ENCODE peak calls at places on chromosome 21, in five cellular contexts. M is mammary epithelial cell, O is endodermal cell, U is stomach, L is tibial nerve. I is an unnamed sample.

GRCh38 chr21:17931080-17931479 is 111.9 kb upstream of the C21orf91 start:
- DNase-seq in M (no peak), O (peak; percentile 66), U (no peak), L (no peak), I (no peak)

GRCh38 chr21:21101911-21102310 is 103.7 kb downstream of the NCAM2 start:
- DNase-seq in M (no peak), O (peak; percentile 67), U (no peak), L (no peak), I (no peak)

GRCh38 chr21:45982256-45982757 is 737 bp downstream of the COL6A1 start:
- DNase-seq in M (no peak), O (no peak), U (no peak), L (no peak), I (no peak)

GRCh38 chr21:46431448-46431847 is 27.2 kb upstream of the DIP2A start:
- DNase-seq in M (no peak), O (peak; percentile 32), U (no peak), L (no peak), I (no peak)

GRCh38 chr21:41141031-41141457 is 26.9 kb upstream of the BACE2 start:
- DNase-seq in M (peak; percentile 69), O (no peak), U (no peak), L (no peak), I (no peak)

GRCh38 chr21:42319851-42320602 is 4.8 kb upstream of the TFF3 start:
- DNase-seq in M (no peak), O (peak; percentile 55), U (no peak), L (no peak), I (no peak)

GRCh38 chr21:43812957-43813730 is 23.8 kb downstream of the RRP1 start:
- DNase-seq in M (no peak), O (no peak), U (no peak), L (no peak), I (no peak)

GRCh38 chr21:45981154-45981606 is 390 bp upstream of the COL6A1 start:
- DNase-seq in M (peak; percentile 70), O (peak; percentile 96), U (peak; percentile 64), L (peak; percentile 69), I (peak; percentile 36)

GRCh38 chr21:46297311-46298082 is 11.4 kb downstream of the YBEY start:
- DNase-seq in M (no peak), O (peak; percentile 66), U (no peak), L (no peak), I (no peak)

GRCh38 chr21:27152996-27153395 is 186.1 kb upstream of the ADAMTS5 start:
- DNase-seq in M (peak; percentile 79), O (no peak), U (no peak), L (no peak), I (no peak)

GRCh38 chr21:46226920-46227599 is 1.5 kb downstream of the LSS start:
- DNase-seq in M (peak; percentile 86), O (peak; percentile 67), U (no peak), L (no peak), I (no peak)

GRCh38 chr21:35265170-35265877 is 216.2 kb upstream of the RUNX1 start:
- DNase-seq in M (peak; percentile 94), O (no peak), U (no peak), L (no peak), I (no peak)

GRCh38 chr21:39518055-39518844 is 66.5 kb downstream of the SH3BGR start:
- DNase-seq in M (peak; percentile 32), O (peak; percentile 90), U (peak; percentile 44), L (peak; percentile 23), I (peak; percentile 7)

GRCh38 chr21:43727571-43728466 is 8.9 kb downstream of the PDXK start:
- DNase-seq in M (no peak), O (peak; percentile 75), U (peak; percentile 70), L (no peak), I (no peak)

GRCh38 chr21:38992737-38993136 is 187.0 kb downstream of the ETS2 start:
- DNase-seq in M (no peak), O (no peak), U (no peak), L (no peak), I (no peak)

GRCh38 chr21:41821756-41822431 is 55.0 kb upstream of the RIPK4 start:
- DNase-seq in M (no peak), O (no peak), U (no peak), L (no peak), I (no peak)

GRCh38 chr21:42941696-42942085 is 16.3 kb upstream of the ERVH48-1 start:
- DNase-seq in M (peak; percentile 31), O (peak; percentile 35), U (no peak), L (no peak), I (no peak)

GRCh38 chr21:41562101-41563000 is 54.4 kb upstream of the TMPRSS2 start:
- DNase-seq in M (no peak), O (no peak), U (peak; percentile 81), L (no peak), I (no peak)

DNA sequence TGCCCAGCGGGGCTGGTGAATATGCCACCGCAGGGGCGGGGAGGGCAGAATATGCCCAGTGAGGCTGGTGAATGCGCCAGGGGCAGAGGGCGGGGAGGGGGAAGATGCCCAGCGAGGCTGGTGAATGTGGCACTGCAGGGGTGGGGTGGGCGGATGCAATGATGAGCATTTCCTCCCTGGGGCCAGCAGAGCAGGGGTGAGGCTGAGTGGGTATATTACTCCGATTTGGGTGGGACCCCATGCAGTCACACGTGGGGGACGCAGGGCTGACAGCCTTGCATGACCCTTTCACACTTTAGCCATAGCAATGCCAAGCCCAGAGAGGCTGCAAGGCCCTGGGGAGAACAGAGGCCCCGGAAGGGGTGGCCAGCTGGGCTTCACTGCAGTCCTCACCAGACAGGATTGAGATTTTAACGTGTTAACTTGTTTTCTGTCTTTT is 9.3 kb upstream of the SLX9 start:
- DNase-seq in M (no peak), O (peak; percentile 58), U (no peak), L (no peak), I (peak; percentile 60)
- H3K4me1 ChIP-seq in M (peaks cover 39% of the 10 kb centered on the region), O (peaks cover 5% of the 10 kb centered on the region), U (peaks cover 45% of the 10 kb centered on the region), L (peaks cover 48% of the 10 kb centered on the region), I (peaks cover 52% of the 10 kb centered on the region)

GRCh38 chr21:36710729-36711048 is 11.8 kb downstream of the SIM2 start:
- DNase-seq in M (no peak), O (peak; percentile 65), U (peak; percentile 24), L (no peak), I (no peak)
- H3K4me3 ChIP-seq in M (no peak overlapping the region), O (peak overlapping the region; percentile 69), U (peak overlapping the region; percentile 69), L (no peak overlapping the region), I (no peak overlapping the region)

DNA sequence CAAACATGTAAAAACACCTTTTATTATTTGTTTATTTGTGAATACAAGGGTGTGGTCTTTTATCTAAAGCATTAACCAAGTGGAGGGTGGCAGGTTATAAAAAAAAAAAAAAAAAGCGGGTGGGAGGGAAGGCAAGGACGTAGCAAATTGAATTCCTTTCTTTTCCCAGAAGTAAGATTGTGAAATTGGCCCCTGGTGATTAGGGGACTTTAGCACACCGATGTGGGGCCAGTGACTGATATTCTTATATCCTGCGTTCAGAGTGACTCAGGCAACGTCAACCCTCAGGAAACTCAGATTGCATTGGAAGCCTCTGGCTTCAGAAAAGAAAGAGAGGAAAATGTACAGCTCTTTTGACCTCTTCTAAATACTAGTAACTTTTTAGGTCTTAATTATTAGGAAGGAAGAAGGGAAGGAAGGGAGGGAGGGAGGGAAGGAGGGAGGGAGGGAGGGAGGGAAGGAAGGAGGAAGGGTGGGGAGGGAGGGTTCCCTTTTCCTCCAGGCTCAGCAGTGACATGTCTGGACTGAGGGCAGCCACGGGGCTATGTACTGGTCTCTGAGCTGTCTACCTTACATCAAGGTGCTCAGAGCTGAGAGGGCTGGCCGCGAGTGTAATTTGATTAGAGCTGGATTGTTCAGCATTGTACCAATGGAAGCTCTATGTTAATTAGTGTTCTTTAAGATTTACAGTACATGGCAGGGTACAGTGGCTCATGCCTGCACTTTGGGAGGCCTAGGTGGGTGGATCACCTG is 30.2 kb downstream of the EVA1C start:
- DNase-seq in M (no peak), O (no peak), U (no peak), L (no peak), I (no peak)
- H3K27ac ChIP-seq in M (peak overlapping the region; percentile 40), O (no peak overlapping the region), U (no peak overlapping the region), L (no peak overlapping the region), I (no peak overlapping the region)

DNA sequence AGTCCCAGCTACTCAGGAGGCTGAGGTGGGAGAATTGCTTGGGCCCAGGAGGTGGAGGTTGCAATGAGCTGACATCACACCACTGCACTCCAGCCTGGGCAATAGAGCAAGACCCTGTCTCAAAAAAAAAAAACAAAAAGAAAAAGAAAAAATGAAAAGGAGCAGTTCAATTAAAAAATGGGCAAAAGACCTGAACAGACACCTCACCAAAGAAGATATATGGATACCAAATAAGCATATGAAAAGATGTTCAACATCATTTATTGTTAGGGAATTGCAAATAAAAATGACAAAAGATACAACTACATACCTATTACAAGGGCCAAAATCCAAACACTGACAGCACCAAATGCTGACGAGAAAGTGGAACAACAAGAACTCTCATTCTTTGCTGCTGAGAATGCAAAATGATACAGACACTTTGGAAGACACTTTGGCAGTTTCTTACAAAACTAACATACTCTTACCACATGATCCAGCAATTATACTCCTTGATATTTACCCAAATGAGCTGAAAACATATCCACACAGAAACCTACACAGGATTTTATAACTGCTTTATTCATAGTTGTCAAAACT is 28.7 kb upstream of the ATP5PO start:
- DNase-seq in M (no peak), O (no peak), U (no peak), L (no peak), I (no peak)
- H3K4me1 ChIP-seq in M (peaks cover 25% of the 10 kb centered on the region), O (peaks cover 9% of the 10 kb centered on the region), U (peaks cover 33% of the 10 kb centered on the region), L (peaks cover 24% of the 10 kb centered on the region), I (peaks cover 67% of the 10 kb centered on the region)

GRCh38 chr21:29232601-29233541 is 65.9 kb upstream of the BACH1 start:
- DNase-seq in M (peak; percentile 41), O (no peak), U (no peak), L (no peak), I (peak; percentile 7)
- H3K4me3 ChIP-seq in M (no peak overlapping the region), O (no peak overlapping the region), U (no peak overlapping the region), L (no peak overlapping the region), I (no peak overlapping the region)

DNA sequence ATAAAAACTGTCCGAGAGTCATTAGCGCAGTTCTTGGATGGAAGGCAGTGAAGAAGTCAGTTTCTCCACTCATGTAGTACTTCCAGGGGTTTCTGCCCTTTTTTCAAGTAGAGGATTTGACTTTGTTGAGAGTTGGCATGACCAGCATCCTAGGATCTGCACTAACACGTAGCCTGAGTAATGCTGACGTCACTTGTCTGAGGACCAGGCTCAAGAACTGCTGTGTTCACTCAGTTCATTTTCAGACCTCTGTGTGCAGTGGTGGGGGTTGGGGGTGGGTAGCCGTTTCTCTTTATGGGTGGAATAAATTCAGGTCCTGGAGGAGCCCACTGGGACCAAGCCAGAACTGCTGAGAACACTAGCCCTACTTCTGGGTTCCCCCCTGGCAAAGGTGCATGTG is 53.3 kb downstream of the MRPS6 start:
- DNase-seq in M (peak; percentile 84), O (no peak), U (no peak), L (no peak), I (no peak)
- H3K27ac ChIP-seq in M (peak overlapping the region; percentile 87), O (peak overlapping the region; percentile 55), U (peak overlapping the region; percentile 81), L (peak overlapping the region; percentile 33), I (no peak overlapping the region)

I was measured in CD8-positive, alpha-beta memory T cell.